ENCODE peak calls at places on chromosomes 3 and 15, in seven cellular contexts. H is cardiac muscle cell; E is H1; X is Karpas-422; L is ascending aorta; Q is tibial artery; V is CD8-positive, alpha-beta T cell. K is an unnamed sample.

GRCh38 chr15:73858062-73858461 is 15.3 kb upstream of the TBC1D21 start:
- DNase-seq in H (no peak), E (no peak), X (peak), L (no peak), Q (no peak), V (no peak), K (no peak)

GRCh38 chr3:32840086-32840841 is 22.5 kb downstream of the TRIM71 start:
- DNase-seq in H (no peak), E (no peak), X (no peak), L (no peak), Q (no peak), V (no peak), K (no peak)

GRCh38 chr3:101913173-101913572 is 63.9 kb downstream of the NFKBIZ start:
- DNase-seq in H (no peak), E (no peak), X (no peak), L (no peak), Q (no peak), V (no peak), K (no peak)

GRCh38 chr3:138328341-138328740 is 1.3 kb downstream of the NME9 start:
- DNase-seq in H (peak), E (no peak), X (peak), L (no peak), Q (no peak), V (no peak), K (no peak)

GRCh38 chr15:52856286-52856685 is 66.2 kb upstream of the ONECUT1 start:
- DNase-seq in H (no peak), E (no peak), X (no peak), L (no peak), Q (no peak), V (no peak), K (no peak)

GRCh38 chr3:177333535-177334495 is 136.5 kb upstream of the TBL1XR1 start:
- DNase-seq in H (peak), E (no peak), X (no peak), L (no peak), Q (peak), V (no peak), K (no peak)

GRCh38 chr15:96870510-96871039 is 540.1 kb downstream of the NR2F2 start:
- DNase-seq in H (no peak), E (no peak), X (no peak), L (no peak), Q (no peak), V (no peak), K (no peak)

GRCh38 chr3:172647823-172648222 is 63.0 kb downstream of the NCEH1 start:
- DNase-seq in H (no peak), E (no peak), X (no peak), L (no peak), Q (no peak), V (no peak), K (peak)

GRCh38 chr3:122074621-122075265 is 19.6 kb downstream of the CD86 start:
- DNase-seq in H (peak), E (no peak), X (no peak), L (peak), Q (peak), V (no peak), K (no peak)

GRCh38 chr3:31725568-31725967 is 192.8 kb downstream of the STT3B start:
- DNase-seq in H (no peak), E (no peak), X (no peak), L (no peak), Q (no peak), V (no peak), K (no peak)

GRCh38 chr15:59687831-59688230 is 1.3 kb downstream of the BNIP2 start:
- DNase-seq in H (peak), E (no peak), X (peak), L (no peak), Q (no peak), V (no peak), K (no peak)

GRCh38 chr3:179806177-179806576 is 153.3 kb downstream of the USP13 start:
- DNase-seq in H (peak), E (no peak), X (no peak), L (no peak), Q (no peak), V (no peak), K (no peak)

GRCh38 chr3:9644245-9644644 is 5.1 kb upstream of the MTMR14 start:
- DNase-seq in H (no peak), E (no peak), X (no peak), L (no peak), Q (no peak), V (no peak), K (no peak)

GRCh38 chr3:44045476-44046275 is 196.0 kb upstream of the TOPAZ1 start:
- DNase-seq in H (no peak), E (no peak), X (peak), L (no peak), Q (peak), V (no peak), K (no peak)

GRCh38 chr3:49674491-49674983 is 386 bp downstream of the APEH start:
- DNase-seq in H (peak), E (no peak), X (peak), L (no peak), Q (peak), V (no peak), K (no peak)

GRCh38 chr15:48285329-48286214 is 45.7 kb upstream of the DUT start:
- DNase-seq in H (peak), E (no peak), X (peak), L (peak), Q (peak), V (no peak), K (peak)

GRCh38 chr3:106004137-106004600 is 135.4 kb upstream of the CBLB start:
- DNase-seq in H (peak), E (no peak), X (no peak), L (no peak), Q (no peak), V (no peak), K (no peak)

GRCh38 chr3:133487920-133488540 is 85.5 kb upstream of the CDV3 start:
- DNase-seq in H (peak), E (no peak), X (peak), L (no peak), Q (no peak), V (peak), K (no peak)

GRCh38 chr3:20669184-20669583 is 483.2 kb upstream of the SGO1 start:
- DNase-seq in H (peak), E (no peak), X (no peak), L (no peak), Q (no peak), V (no peak), K (no peak)

GRCh38 chr3:53178246-53178645 is 17.2 kb downstream of the PRKCD start:
- DNase-seq in H (no peak), E (no peak), X (no peak), L (no peak), Q (no peak), V (no peak), K (no peak)
- H3K27ac ChIP-seq in H (no peak), E (no peak), X (peak), L (no peak), Q (no peak), V (no peak), K (no peak)

DNA sequence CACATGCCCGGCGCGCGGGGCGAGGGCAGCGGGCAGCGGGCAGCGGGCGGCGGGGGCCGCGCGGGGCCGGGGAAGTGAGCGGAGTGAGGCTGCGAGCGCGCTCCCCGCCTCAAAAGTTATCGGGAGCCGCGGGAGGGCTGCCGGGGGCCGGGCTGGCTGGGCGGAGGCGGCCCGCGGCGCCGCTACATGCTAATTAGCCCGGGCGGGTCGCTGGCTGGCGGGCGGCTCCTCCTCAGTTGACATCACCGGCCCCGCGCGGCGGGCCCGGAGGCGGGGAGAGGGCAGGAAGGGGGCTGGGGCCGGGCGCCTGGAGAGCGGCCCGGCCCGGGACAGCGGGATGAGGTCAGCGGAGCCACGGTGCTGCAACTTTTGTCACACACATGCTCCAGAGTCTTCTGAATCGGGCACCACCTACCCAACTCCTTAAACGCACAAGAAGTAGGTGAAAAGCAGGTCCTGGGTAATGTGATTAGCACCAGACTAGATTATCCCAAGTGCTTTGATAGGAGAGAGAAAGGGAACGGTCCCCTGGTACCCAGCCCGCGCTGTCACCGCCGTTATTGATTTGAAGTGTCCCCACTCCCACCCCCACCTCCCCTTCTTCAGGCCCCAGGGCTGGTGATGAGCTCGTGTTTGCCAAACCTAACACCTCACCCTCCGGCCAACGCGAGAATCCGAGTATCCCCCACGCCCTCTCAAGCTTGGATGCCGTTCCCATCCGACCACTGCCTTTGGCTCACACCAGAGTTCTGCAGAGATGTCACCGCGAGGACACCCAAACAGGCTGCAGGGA is at the start of gene HEG1:
- DNase-seq in H (peak), E (no peak), X (peak), L (peak), Q (peak), V (peak), K (peak)
- H3K27ac ChIP-seq in H (peak), E (no peak), X (peak), L (peak), Q (peak), V (peak), K (peak)

GRCh38 chr3:72411102-72411501 is 437.1 kb downstream of the SHQ1 start:
- DNase-seq in H (no peak), E (no peak), X (no peak), L (no peak), Q (no peak), V (no peak), K (no peak)

GRCh38 chr3:72412557-72412956 is 435.7 kb downstream of the SHQ1 start:
- DNase-seq in H (no peak), E (no peak), X (no peak), L (no peak), Q (no peak), V (no peak), K (no peak)

GRCh38 chr3:72414481-72415016 is 433.7 kb downstream of the SHQ1 start:
- DNase-seq in H (no peak), E (no peak), X (no peak), L (no peak), Q (no peak), V (no peak), K (no peak)

GRCh38 chr3:72411843-72412242 is 436.4 kb downstream of the SHQ1 start:
- DNase-seq in H (no peak), E (no peak), X (no peak), L (no peak), Q (no peak), V (no peak), K (no peak)

DNA sequence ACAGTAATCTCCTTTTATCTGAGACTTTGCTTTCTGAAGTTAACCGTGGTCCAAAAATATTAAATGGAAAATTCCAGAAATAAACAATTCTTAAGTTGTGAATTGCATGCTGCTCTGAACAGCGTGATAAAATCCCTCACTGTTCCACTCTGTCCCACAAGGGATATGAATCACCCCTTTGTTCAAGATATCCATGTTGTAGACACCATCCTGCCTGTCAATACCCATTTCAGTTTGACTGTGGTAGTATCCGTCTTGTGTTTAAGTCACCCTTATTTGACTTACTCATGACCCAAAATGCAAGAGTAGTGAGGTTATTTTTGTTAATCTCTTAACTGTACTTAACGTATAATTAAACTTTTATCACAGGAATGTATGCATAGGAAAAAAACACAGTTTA is 435.0 kb downstream of the SHQ1 start:
- DNase-seq in H (peak), E (no peak), X (no peak), L (no peak), Q (no peak), V (no peak), K (no peak)
- H3K27ac ChIP-seq in H (no peak), E (no peak), X (no peak), L (no peak), Q (no peak), V (no peak), K (no peak)

GRCh38 chr3:119643094-119643493 is 17.3 kb downstream of the POPDC2 start:
- DNase-seq in H (peak), E (no peak), X (no peak), L (no peak), Q (no peak), V (no peak), K (no peak)
- H3K27ac ChIP-seq in H (peak), E (no peak), X (no peak), L (no peak), Q (no peak), V (no peak), K (no peak)

GRCh38 chr15:75213212-75213767 is 11.6 kb downstream of the C15orf39 start:
- DNase-seq in H (no peak), E (no peak), X (no peak), L (no peak), Q (no peak), V (no peak), K (no peak)

GRCh38 chr15:75214293-75215096 is 12.8 kb downstream of the C15orf39 start:
- DNase-seq in H (no peak), E (no peak), X (no peak), L (no peak), Q (no peak), V (no peak), K (no peak)

GRCh38 chr15:75213768-75214221 is 12.1 kb downstream of the C15orf39 start:
- DNase-seq in H (no peak), E (no peak), X (no peak), L (no peak), Q (no peak), V (no peak), K (no peak)

GRCh38 chr15:75217012-75217411 is 15.3 kb downstream of the C15orf39 start:
- DNase-seq in H (no peak), E (no peak), X (no peak), L (no peak), Q (no peak), V (no peak), K (no peak)

DNA sequence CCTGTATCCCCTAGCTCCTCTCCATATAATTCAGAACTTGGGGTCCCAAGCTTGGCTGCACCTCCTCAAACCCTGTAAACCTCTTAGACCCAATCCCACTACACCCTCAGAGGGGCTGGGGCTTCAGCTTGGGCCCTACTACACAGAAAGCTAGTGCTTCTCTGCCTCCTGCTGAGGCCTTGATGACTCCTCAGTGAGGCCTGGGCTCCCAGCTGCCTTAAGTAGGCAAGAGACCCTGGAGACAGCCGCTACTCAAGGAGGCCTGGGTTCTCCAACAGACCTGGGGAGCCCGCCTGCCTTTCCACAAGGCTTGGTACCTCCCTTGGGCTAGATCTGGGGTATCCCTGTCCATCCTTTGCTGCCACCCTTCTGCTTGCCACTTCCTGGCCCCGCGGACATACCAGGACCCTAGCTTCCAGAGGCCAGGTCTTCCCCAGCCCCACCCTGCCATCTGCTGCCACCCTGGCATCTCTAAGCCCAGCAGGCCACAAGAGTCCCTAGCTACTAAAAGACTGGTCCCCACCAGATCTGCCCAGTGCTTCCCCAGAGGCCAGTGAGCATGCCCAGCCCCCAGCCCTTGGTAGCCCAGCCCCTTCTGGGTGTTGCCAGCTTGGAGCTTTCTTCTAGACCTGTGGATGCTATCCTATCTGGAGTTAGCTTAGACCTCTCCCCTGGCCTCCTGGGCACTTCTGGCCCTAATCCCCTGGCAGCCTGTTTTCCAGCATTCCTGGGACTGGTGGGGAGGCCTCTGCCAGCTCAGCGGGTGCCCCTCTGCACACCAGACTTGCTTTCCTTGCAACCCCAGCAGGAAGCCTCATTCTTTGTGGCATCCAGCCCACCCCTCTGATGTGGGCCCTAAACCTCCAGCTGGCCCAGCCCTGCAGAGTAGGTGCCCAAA is 13.7 kb downstream of the C15orf39 start:
- DNase-seq in H (no peak), E (no peak), X (no peak), L (no peak), Q (no peak), V (no peak), K (no peak)
- H3K27ac ChIP-seq in H (no peak), E (no peak), X (no peak), L (no peak), Q (no peak), V (no peak), K (no peak)

GRCh38 chr3:35659808-35660207 is 20.5 kb downstream of the ARPP21 start:
- DNase-seq in H (no peak), E (no peak), X (peak), L (no peak), Q (no peak), V (no peak), K (no peak)
- H3K27ac ChIP-seq in H (no peak), E (no peak), X (no peak), L (no peak), Q (no peak), V (no peak), K (no peak)

DNA sequence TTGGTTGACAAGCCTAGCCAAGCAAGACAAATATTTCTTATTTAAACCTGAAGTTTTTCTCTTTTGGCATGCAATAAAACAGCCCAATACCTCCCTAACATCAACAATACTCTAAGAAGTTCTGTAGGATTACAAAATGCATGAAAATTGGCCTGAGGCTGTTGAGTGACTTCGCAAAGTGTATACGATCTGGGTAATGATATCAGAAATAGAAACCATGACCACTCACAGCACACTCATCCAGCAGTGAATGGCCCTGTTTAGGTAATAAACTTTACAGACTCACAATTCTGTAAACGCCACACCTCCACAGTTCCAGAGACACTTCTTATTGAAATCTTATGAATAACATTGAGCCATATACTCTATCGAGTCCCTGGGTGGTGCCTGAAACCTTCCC is 83.0 kb upstream of the NAALADL2 start:
- DNase-seq in H (peak), E (no peak), X (no peak), L (no peak), Q (no peak), V (no peak), K (no peak)
- H3K27ac ChIP-seq in H (no peak), E (no peak), X (no peak), L (no peak), Q (no peak), V (no peak), K (no peak)

GRCh38 chr3:111967651-111968274 is 11.1 kb upstream of the ABHD10 start:
- DNase-seq in H (peak), E (peak), X (peak), L (peak), Q (peak), V (peak), K (peak)
- H3K27ac ChIP-seq in H (no peak), E (no peak), X (no peak), L (no peak), Q (peak), V (no peak), K (no peak)

DNA sequence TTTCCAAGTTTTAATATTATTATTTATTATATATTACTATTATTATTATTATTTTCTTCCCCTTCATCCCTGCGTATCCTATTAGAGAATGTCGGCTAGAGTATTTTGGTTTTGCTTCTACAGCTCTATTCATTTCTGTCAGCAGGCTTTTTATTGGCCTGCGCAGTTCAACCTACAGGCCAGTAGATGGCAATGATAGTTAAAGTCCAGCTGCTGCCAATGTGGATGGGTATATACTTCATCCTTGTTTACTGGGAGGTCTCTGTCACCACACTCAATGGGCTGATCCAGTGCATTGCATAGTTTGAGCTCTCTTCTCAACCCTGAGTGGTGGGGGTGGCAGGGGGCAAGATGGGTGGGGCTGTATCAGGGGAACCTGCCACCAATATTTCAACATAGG is 799.8 kb downstream of the NSUN3 start:
- DNase-seq in H (peak), E (no peak), X (peak), L (no peak), Q (no peak), V (no peak), K (no peak)
- H3K27ac ChIP-seq in H (no peak), E (no peak), X (no peak), L (no peak), Q (no peak), V (no peak), K (no peak)

GRCh38 chr3:52679811-52680210 is 5.9 kb downstream of the PBRM1 start:
- DNase-seq in H (peak), E (no peak), X (no peak), L (no peak), Q (no peak), V (no peak), K (no peak)

GRCh38 chr3:52679139-52679538 is 6.6 kb downstream of the PBRM1 start:
- DNase-seq in H (peak), E (no peak), X (no peak), L (no peak), Q (no peak), V (no peak), K (no peak)

GRCh38 chr3:52682016-52682415 is 3.7 kb downstream of the PBRM1 start:
- DNase-seq in H (peak), E (no peak), X (no peak), L (no peak), Q (peak), V (no peak), K (no peak)

GRCh38 chr3:52683611-52684010 is 2.1 kb downstream of the PBRM1 start:
- DNase-seq in H (peak), E (no peak), X (no peak), L (no peak), Q (no peak), V (no peak), K (no peak)

DNA sequence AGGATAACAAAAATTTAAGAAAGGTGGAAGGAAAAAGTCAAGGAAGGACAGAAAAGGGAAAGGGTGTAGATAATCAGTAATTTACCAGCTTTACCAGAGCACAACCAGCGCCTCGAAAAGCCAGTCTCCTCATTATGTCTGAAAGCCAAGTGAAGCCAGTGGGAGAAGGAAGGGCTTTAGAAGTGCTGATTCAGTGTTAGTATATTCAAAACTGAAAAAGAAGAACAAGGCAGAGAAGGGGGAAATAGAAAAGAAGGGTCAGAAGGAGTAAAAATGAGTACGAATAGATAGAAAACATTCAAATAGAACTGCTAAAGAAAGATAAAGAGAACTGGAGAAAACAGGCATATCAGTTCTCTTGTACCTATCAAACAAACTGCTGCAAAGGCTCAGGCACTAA is 4.1 kb downstream of the PBRM1 start:
- DNase-seq in H (no peak), E (no peak), X (no peak), L (no peak), Q (no peak), V (no peak), K (no peak)
- H3K27ac ChIP-seq in H (peak), E (no peak), X (no peak), L (no peak), Q (peak), V (no peak), K (peak)